ENCODE peak calls at places on chromosomes 3 and 15, in six cellular contexts. G, L, R, B, W and V are unnamed samples. For H3K9me2, the result is how much of the 10 kb centered on the place peaks cover.

GRCh38 chr15:53530762-53531161 is 228.7 kb downstream of the WDR72 start:
- DNase-seq in L (no peak), R (no peak), G (no peak), W (no peak), B (no peak), V (no peak)

GRCh38 chr15:75673426-75674247 is 25.9 kb downstream of the SNX33 start:
- DNase-seq in B (no peak), G (peak), L (peak), W (no peak), R (no peak), V (no peak)

GRCh38 chr3:53764376-53764775 is 81.8 kb downstream of the CHDH start:
- DNase-seq in B (no peak), W (no peak), L (no peak), R (no peak), G (no peak), V (no peak)

GRCh38 chr3:127616836-127617605 is 12.0 kb upstream of the PODXL2 start:
- DNase-seq in B (no peak), L (no peak), W (no peak), R (no peak), G (no peak), V (no peak)

GRCh38 chr3:10305331-10305902 is 12.7 kb upstream of the GHRL start:
- DNase-seq in G (no peak), B (no peak), R (no peak), W (no peak), L (no peak), V (no peak)

GRCh38 chr15:73982251-73982962 is 9.7 kb downstream of the STOML1 start:
- DNase-seq in L (peak), W (no peak), G (peak), R (no peak), B (no peak), V (no peak)

GRCh38 chr3:150227839-150228238 is 180.3 kb upstream of the TSC22D2 start:
- DNase-seq in R (peak), G (peak), L (peak), B (peak), W (peak), V (peak)

GRCh38 chr15:63072023-63072650 is 29.6 kb downstream of the TPM1 start:
- DNase-seq in B (no peak), R (no peak), L (peak), W (no peak), G (no peak), V (no peak)

GRCh38 chr15:62469874-62470688 is 305.0 kb upstream of the C2CD4B start:
- DNase-seq in L (peak), R (peak), B (peak), G (no peak), W (no peak), V (no peak)

GRCh38 chr3:57026918-57027317 is 33.5 kb upstream of the SPATA12 start:
- DNase-seq in R (no peak), W (no peak), G (no peak), L (peak), B (no peak), V (no peak)

GRCh38 chr15:51884041-51884440 is 54.6 kb downstream of the TMOD3 start:
- DNase-seq in R (no peak), L (no peak), B (no peak), W (no peak), G (no peak), V (no peak)

GRCh38 chr3:3664916-3665315 is 134.3 kb upstream of the LRRN1 start:
- DNase-seq in B (no peak), L (no peak), R (no peak), W (no peak), G (no peak), V (no peak)

GRCh38 chr3:3665546-3665945 is 133.7 kb upstream of the LRRN1 start:
- DNase-seq in G (no peak), L (no peak), B (no peak), W (no peak), R (no peak), V (no peak)

GRCh38 chr3:3666664-3667063 is 132.6 kb upstream of the LRRN1 start:
- DNase-seq in L (no peak), B (no peak), R (no peak), W (no peak), G (no peak), V (peak)

GRCh38 chr3:3665961-3666640 is 133.1 kb upstream of the LRRN1 start:
- DNase-seq in W (no peak), R (no peak), B (no peak), G (no peak), L (no peak), V (no peak)

DNA sequence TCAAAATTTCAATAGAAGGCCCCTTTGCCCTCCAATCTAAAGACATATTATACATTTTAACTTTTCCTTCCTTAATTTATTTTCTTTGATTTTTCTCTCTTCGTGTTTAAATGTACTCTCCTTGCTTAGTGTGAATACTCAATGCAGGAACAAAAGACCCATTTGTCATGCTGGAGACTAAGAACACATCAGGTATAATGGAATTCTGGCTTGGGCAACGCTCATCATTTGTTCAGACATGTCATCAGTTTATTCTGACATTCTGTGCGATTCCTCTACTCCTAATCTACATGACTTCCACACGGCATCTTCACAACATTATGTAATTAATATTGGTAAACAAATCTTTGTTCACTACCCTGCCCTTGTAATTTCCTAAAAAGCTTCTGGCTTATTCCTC is 136.6 kb upstream of the LRRN1 start:
- DNase-seq in B (no peak), L (no peak), G (no peak), R (no peak), W (no peak), V (no peak)
- H3K9me2 ChIP-seq in B (under half), L (under half), G (under half), R (under half), W (under half), V (under half)

GRCh38 chr3:46923559-46924350 is 46.2 kb downstream of the PTH1R start:
- DNase-seq in R (no peak), W (peak), L (peak), G (peak), B (peak), V (no peak)
- H2AFZ ChIP-seq in R (no peak), W (no peak), L (no peak), G (no peak), B (no peak), V (no peak)

GRCh38 chr15:56963126-56963525 is 44.7 kb downstream of the TCF12 start:
- DNase-seq in W (no peak), G (no peak), R (no peak), B (no peak), L (no peak), V (no peak)

GRCh38 chr15:56956538-56956937 is 38.1 kb downstream of the TCF12 start:
- DNase-seq in R (no peak), B (no peak), G (no peak), L (no peak), W (no peak), V (no peak)

GRCh38 chr15:56957812-56958406 is 39.5 kb downstream of the TCF12 start:
- DNase-seq in R (no peak), W (no peak), G (peak), B (peak), L (no peak), V (no peak)

GRCh38 chr15:56960116-56960515 is 41.7 kb downstream of the TCF12 start:
- DNase-seq in G (no peak), R (no peak), B (no peak), L (peak), W (no peak), V (no peak)

DNA sequence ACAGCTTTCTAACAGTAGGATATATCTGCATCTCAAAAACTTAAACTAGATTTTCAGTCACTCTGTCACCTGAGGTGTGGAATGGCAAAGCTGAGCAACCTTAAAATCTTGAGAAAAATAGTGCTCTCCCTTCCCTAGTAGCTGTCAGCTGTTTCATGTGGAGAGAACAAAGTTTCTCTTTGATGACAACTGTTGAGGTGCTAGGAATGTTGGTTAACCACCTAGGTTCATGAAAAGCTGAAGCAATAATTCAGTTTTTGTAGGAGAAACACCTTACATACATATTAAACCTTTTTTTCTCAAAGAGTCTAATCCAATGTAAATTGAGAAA is 40.8 kb downstream of the TCF12 start:
- DNase-seq in G (no peak), R (no peak), L (no peak), B (no peak), W (no peak), V (no peak)
- H3K9me2 ChIP-seq in G (under half), R (under half), L (under half), B (under half), W (under half), V (under half)

GRCh38 chr3:31958721-31959152 is 22.3 kb downstream of the OSBPL10 start:
- DNase-seq in W (no peak), G (peak), L (no peak), R (no peak), B (no peak), V (no peak)

GRCh38 chr3:31966978-31967592 is 14.0 kb downstream of the OSBPL10 start:
- DNase-seq in R (no peak), W (no peak), G (no peak), L (no peak), B (no peak), V (no peak)

GRCh38 chr3:31960793-31961431 is 20.1 kb downstream of the OSBPL10 start:
- DNase-seq in R (peak), L (peak), W (peak), G (no peak), B (peak), V (no peak)

GRCh38 chr3:31959951-31960792 is 20.9 kb downstream of the OSBPL10 start:
- DNase-seq in R (no peak), B (peak), W (peak), G (no peak), L (peak), V (no peak)

DNA sequence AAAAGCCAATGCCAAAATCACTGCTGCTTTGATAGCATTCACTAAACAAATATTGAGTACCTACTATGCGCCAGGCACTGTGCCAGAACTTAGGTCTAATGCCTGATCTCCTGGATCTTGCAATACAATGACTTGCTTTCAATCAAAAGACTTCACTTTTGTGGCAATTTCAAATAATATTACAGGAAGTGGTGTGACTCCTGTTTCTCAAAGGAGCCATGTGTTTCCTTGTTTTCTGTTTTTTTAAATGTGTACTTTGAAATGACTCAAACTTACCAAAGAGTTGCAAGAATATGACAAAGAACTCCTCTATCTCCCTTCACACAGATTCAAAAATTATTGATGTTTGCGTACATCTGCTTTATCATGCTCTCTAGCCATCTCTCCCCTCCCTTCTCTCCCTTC is 18.3 kb downstream of the OSBPL10 start:
- DNase-seq in R (no peak), G (no peak), W (no peak), B (no peak), L (peak), V (no peak)
- H2AFZ ChIP-seq in R (no peak), G (no peak), W (no peak), B (no peak), L (no peak), V (no peak)

GRCh38 chr3:185789134-185789533 is 35.7 kb downstream of the IGF2BP2 start:
- DNase-seq in W (no peak), R (no peak), L (no peak), B (no peak), G (no peak), V (no peak)
- H3K9me2 ChIP-seq in W (under half), R (under half), L (under half), B (under half), G (under half), V (under half)

GRCh38 chr3:115418583-115418982 is 204.7 kb upstream of the GAP43 start:
- DNase-seq in R (no peak), G (no peak), W (peak), B (peak), L (no peak), V (no peak)
- H2AFZ ChIP-seq in R (no peak), G (no peak), W (no peak), B (no peak), L (no peak), V (no peak)

DNA sequence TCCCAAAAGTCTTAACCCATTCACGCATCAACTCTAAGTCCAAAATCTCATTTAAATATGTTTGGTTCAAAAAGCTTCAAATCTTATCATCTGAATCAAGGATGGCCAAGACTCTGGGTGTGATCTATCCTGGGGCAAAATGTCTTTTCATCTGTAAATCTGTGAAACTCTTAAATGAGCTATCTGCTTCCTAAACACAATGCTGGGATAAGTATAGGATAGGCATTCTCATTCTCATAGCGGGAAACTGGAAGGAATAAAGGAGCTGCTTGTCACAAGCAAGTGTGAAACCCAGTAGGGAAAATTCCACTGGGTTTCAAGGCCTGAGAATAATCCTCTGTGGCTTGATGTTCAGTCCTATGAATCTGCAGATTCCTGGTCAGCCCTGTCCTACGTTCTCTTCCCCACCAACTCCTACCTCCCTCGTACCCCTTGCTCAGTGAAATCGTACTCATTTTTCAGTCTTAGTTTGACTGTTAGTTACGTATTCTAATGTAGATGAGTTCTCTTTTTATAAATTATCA is 156.7 kb downstream of the EPHA3 start:
- DNase-seq in G (no peak), B (no peak), W (no peak), L (no peak), R (no peak), V (no peak)
- H3K9me2 ChIP-seq in G (under half), B (under half), W (under half), L (under half), R (under half), V (under half)

DNA sequence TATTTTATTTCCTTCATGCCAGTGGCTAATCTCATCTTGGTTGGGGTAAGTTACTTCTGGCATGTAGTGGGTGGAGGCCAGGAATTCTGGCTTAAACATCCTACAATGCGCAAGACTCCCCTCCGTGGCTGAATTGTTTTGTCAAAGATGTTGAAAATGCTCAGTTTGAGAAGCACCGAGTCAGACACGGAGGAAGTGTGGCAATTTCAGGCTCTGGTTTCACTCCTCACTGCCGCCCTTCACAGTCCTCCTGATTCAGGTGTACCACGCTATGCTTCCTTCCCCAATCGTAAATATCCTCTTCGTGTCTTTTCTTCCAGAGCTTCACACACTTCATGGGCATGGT is 150.7 kb downstream of the OPA1 start:
- DNase-seq in G (no peak), R (no peak), L (no peak), B (no peak), W (peak), V (peak)
- H2AFZ ChIP-seq in G (peak), R (no peak), L (no peak), B (peak), W (peak), V (peak)

DNA sequence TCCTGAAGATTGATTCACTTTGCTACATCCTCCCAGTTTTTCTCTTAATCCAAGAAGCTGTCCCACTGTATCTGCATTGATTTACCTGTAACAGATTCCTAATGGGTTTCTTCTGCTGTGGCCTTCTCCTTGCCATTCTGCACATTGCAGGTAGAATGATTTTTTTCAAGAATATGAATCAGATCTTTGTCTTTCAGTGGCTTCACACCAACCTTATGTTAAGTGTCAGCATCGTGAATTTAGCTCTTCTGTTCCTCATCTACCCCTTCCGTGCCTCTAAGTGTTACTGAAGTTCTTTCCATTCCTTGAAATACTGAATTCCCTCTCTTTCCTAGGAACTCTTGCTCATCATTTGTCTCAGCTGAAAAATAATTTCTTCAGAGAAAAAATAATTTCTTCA is 7.5 kb downstream of the SENP5 start:
- DNase-seq in W (no peak), G (no peak), B (no peak), L (no peak), R (no peak), V (no peak)
- H3K9me2 ChIP-seq in W (under half), G (under half), B (under half), L (under half), R (under half), V (under half)